ENCODE peak calls at places on chromosomes 7 and 10, in four cellular contexts. One of them, this sample, is unnamed.

GRCh38 chr7:152081088-152081487 is 55.6 kb downstream of the GALNT11 start:
- DNase-seq in NCI-H2081 treated with DMSO at 0.1 percent for 48 hours: no peak
- DNase-seq in neural crest cell: no peak
- DNase-seq in activated T-cell treated with anti-CD3 and anti-CD28 coated beads for 1 hour: no peak
- DNase-seq in this sample: no peak

GRCh38 chr10:32149257-32149955 is 93.2 kb upstream of the KIF5B start:
- DNase-seq in NCI-H2081 treated with DMSO at 0.1 percent for 48 hours: no peak
- DNase-seq in neural crest cell: no peak
- DNase-seq in activated T-cell treated with anti-CD3 and anti-CD28 coated beads for 1 hour: no peak
- DNase-seq in this sample: no peak

GRCh38 chr7:71488308-71488707 is 356.4 kb downstream of the GALNT17 start:
- DNase-seq in NCI-H2081 treated with DMSO at 0.1 percent for 48 hours: no peak
- DNase-seq in neural crest cell: no peak
- DNase-seq in activated T-cell treated with anti-CD3 and anti-CD28 coated beads for 1 hour: no peak
- DNase-seq in this sample: no peak

GRCh38 chr10:130696870-130697269 is 560.7 kb downstream of the GLRX3 start:
- DNase-seq in NCI-H2081 treated with DMSO at 0.1 percent for 48 hours: no peak
- DNase-seq in neural crest cell: no peak
- DNase-seq in activated T-cell treated with anti-CD3 and anti-CD28 coated beads for 1 hour: no peak
- DNase-seq in this sample: no peak

GRCh38 chr7:149690688-149691446 is 82.5 kb downstream of the ZNF467 start:
- DNase-seq in NCI-H2081 treated with DMSO at 0.1 percent for 48 hours: no peak
- DNase-seq in neural crest cell: peak; percentile 50
- DNase-seq in activated T-cell treated with anti-CD3 and anti-CD28 coated beads for 1 hour: no peak
- DNase-seq in this sample: no peak

GRCh38 chr7:99112979-99113378 is 30.9 kb downstream of the SMURF1 start:
- DNase-seq in NCI-H2081 treated with DMSO at 0.1 percent for 48 hours: no peak
- DNase-seq in neural crest cell: no peak
- DNase-seq in activated T-cell treated with anti-CD3 and anti-CD28 coated beads for 1 hour: no peak
- DNase-seq in this sample: no peak

GRCh38 chr7:152145853-152146466 is 120.5 kb downstream of the GALNT11 start:
- DNase-seq in NCI-H2081 treated with DMSO at 0.1 percent for 48 hours: peak; percentile 1
- DNase-seq in neural crest cell: no peak
- DNase-seq in activated T-cell treated with anti-CD3 and anti-CD28 coated beads for 1 hour: no peak
- DNase-seq in this sample: no peak

GRCh38 chr10:24904830-24905229 is 47.6 kb downstream of the PRTFDC1 start:
- DNase-seq in NCI-H2081 treated with DMSO at 0.1 percent for 48 hours: no peak
- DNase-seq in neural crest cell: no peak
- DNase-seq in activated T-cell treated with anti-CD3 and anti-CD28 coated beads for 1 hour: no peak
- DNase-seq in this sample: no peak

GRCh38 chr7:151838861-151839381 is 38.0 kb downstream of the PRKAG2 start:
- DNase-seq in NCI-H2081 treated with DMSO at 0.1 percent for 48 hours: no peak
- DNase-seq in neural crest cell: no peak
- DNase-seq in activated T-cell treated with anti-CD3 and anti-CD28 coated beads for 1 hour: no peak
- DNase-seq in this sample: peak; percentile 68

This sample was measured in HL-60.